ENCODE peak calls at places on chromosomes 12 and 14, in nine cellular contexts. B, L, X, H, F, C, N, J and W are unnamed samples.

GRCh38 chr14:90681889-90682429 is 134.3 kb downstream of the TTC7B start:
- DNase-seq in B (no peak), L (no peak), X (no peak), H (no peak), F (no peak), C (no peak), N (no peak), J (no peak), W (no peak)

GRCh38 chr12:48145981-48146380 is 11.3 kb downstream of the ASB8 start:
- DNase-seq in B (no peak), L (no peak), X (no peak), H (no peak), F (no peak), C (no peak), N (no peak), J (no peak), W (no peak)

GRCh38 chr14:34368971-34369665 is 92.9 kb downstream of the SPTSSA start:
- DNase-seq in B (no peak), L (no peak), X (no peak), H (no peak), F (no peak), C (no peak), N (no peak), J (no peak), W (no peak)

GRCh38 chr12:15276088-15276698 is 46.1 kb upstream of the PTPRO start:
- DNase-seq in B (no peak), L (peak), X (no peak), H (no peak), F (no peak), C (no peak), N (no peak), J (peak), W (peak)

GRCh38 chr12:75853621-75854020 is 178.0 kb downstream of the PHLDA1 start:
- DNase-seq in B (no peak), L (no peak), X (no peak), H (no peak), F (no peak), C (no peak), N (no peak), J (no peak), W (peak)

GRCh38 chr14:75634848-75635247 is 25.8 kb downstream of the ERG28 start:
- DNase-seq in B (no peak), L (no peak), X (no peak), H (no peak), F (no peak), C (no peak), N (no peak), J (no peak), W (no peak)

GRCh38 chr14:76936483-76936882 is 92.0 kb downstream of the IRF2BPL start:
- DNase-seq in B (no peak), L (no peak), X (no peak), H (no peak), F (no peak), C (no peak), N (no peak), J (peak), W (peak)

GRCh38 chr14:84128025-84128424 is 1401.9 kb upstream of the FLRT2 start:
- DNase-seq in B (no peak), L (no peak), X (no peak), H (no peak), F (no peak), C (no peak), N (no peak), J (no peak), W (no peak)

GRCh38 chr12:6211421-6211869 is 11.2 kb downstream of the CD9 start:
- DNase-seq in B (no peak), L (no peak), X (no peak), H (no peak), F (no peak), C (no peak), N (no peak), J (no peak), W (peak)

GRCh38 chr12:57737467-57738141 is 938 bp downstream of the AGAP2 start:
- DNase-seq in B (no peak), L (peak), X (no peak), H (no peak), F (no peak), C (no peak), N (no peak), J (no peak), W (no peak)

GRCh38 chr12:132925597-132926416 is 30.3 kb downstream of the ZNF605 start:
- DNase-seq in B (no peak), L (no peak), X (no peak), H (no peak), F (no peak), C (no peak), N (no peak), J (peak), W (peak)

GRCh38 chr12:119036878-119037493 is 55.6 kb downstream of the SRRM4 start:
- DNase-seq in B (no peak), L (peak), X (no peak), H (no peak), F (no peak), C (peak), N (no peak), J (peak), W (no peak)

GRCh38 chr12:2411586-2412304 is 359.0 kb downstream of the CACNA1C start:
- DNase-seq in B (no peak), L (no peak), X (no peak), H (peak), F (peak), C (no peak), N (no peak), J (no peak), W (no peak)

DNA sequence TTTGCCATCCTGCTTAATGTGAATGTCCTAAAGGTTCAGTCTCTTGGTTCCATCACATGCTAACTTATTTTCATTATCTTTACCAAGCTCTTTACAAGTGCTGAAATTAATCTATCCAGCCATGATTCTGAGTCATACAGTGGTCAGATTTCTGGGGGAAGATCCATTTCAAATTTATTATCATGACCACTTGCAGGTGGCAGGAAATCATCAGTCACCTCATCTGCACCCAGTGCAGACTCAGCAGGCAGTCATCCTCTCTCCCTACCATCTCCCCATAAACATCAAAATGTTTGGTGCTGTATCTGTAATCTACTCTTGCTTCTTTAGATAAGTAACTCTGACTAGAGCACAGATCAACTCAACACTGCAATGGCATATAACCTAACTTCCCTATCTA is 23.5 kb downstream of the ATG14 start:
- DNase-seq in B (no peak), L (no peak), X (no peak), H (no peak), F (no peak), C (no peak), N (no peak), J (peak), W (no peak)
- H3K4me3 ChIP-seq in B (no peak), L (no peak), X (no peak), H (no peak), F (no peak), C (no peak), N (no peak), J (no peak), W (no peak)

DNA sequence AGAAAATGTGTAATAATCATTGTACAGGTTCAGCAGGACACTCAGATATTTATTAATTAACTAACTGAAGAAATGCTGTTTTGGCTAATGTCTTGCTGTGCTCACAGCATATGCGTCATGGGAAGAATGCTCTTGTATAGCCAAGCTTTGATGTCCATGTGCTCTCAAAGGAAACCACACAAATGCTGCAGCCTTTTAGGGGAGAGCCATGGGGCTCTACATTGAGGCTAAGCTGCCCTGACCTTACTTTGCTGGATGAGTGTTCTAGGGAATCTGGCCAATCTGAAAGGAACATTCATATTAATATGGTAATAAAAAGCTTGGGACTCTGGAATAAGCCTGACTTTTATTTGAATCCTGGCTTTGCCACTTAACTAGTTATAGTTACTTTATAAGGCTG is 9.5 kb upstream of the CRADD start:
- DNase-seq in B (no peak), L (no peak), X (no peak), H (no peak), F (no peak), C (no peak), N (no peak), J (no peak), W (peak)
- TF ChIP-seq CTCF in B (no peak), L (no peak), X (no peak), H (no peak), F (no peak), C (no peak), N (no peak), J (no peak), W (no peak)

GRCh38 chr14:95200404-95200803 is 43.1 kb upstream of the DICER1 start:
- DNase-seq in B (no peak), L (peak), X (no peak), H (no peak), F (peak), C (no peak), N (no peak), J (no peak), W (no peak)
- H3K4me3 ChIP-seq in B (no peak), L (no peak), X (no peak), H (no peak), F (no peak), C (no peak), N (no peak), J (no peak), W (no peak)

DNA sequence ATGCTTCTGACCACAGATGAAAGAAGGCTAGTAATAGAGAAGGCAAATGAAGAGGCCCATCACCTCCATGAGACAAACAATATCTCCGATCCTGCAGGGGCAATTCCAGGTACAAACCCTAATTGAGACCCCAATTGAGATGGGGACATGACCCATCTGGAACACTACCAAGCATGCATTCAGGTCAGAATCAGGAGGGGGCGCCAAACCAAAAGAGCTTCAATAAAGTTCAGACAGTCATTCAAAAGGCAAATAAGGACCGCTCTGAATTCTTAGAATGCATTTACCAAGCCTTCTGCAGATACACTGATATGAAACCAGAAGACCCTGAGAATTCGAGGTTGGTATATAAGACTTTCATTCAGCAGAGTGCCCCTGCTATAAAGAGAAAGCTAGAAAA is 10.2 kb upstream of the EDDM3B start:
- DNase-seq in B (no peak), L (peak), X (no peak), H (no peak), F (no peak), C (peak), N (peak), J (no peak), W (no peak)
- TF ChIP-seq CTCF in B (peak), L (peak), X (no peak), H (peak), F (peak), C (peak), N (no peak), J (no peak), W (no peak)

DNA sequence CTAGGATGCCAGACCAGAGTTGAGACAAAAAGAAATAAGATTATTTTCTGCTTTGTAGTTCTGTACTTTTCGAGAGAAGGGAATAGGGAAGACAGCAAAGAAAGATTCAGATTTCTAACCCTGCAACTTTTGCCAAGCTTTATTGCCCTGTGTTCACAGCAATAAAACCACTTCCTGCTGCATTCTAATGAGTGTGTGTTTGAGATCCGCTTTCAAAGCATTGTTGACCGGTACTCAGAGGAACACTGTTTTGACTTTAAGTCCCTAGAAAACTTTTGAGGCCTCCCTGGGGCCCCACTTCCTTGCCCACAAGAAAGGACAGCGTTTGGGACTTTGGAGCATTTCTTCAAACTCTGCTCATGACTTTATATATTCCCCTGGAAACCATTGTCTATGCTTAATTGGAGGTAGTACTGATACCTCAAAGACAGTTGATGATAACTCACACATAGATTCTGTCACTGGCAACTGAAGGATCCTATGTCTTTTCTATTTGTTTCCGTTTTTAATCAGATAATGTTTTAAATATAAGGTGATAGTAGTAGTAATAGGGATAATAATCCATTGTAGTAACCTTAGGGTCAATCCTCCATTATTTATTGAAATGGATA is 1.3 kb downstream of the RNASE6 start:
- DNase-seq in B (no peak), L (no peak), X (no peak), H (no peak), F (no peak), C (no peak), N (no peak), J (no peak), W (no peak)
- H3K4me3 ChIP-seq in B (peak), L (no peak), X (peak), H (no peak), F (peak), C (no peak), N (peak), J (no peak), W (no peak)

GRCh38 chr12:52157566-52158150 is 34.2 kb downstream of the KRT80 start:
- DNase-seq in B (no peak), L (no peak), X (no peak), H (no peak), F (no peak), C (no peak), N (no peak), J (no peak), W (no peak)
- TF ChIP-seq CTCF in B (no peak), L (no peak), X (no peak), H (no peak), F (no peak), C (no peak), N (no peak), J (no peak), W (no peak)

GRCh38 chr12:49548481-49548821 is 9.6 kb downstream of the KCNH3 start:
- DNase-seq in B (no peak), L (no peak), X (no peak), H (peak), F (peak), C (no peak), N (no peak), J (no peak), W (no peak)

GRCh38 chr12:49552014-49552413 is 13.2 kb downstream of the KCNH3 start:
- DNase-seq in B (no peak), L (peak), X (no peak), H (peak), F (no peak), C (peak), N (no peak), J (no peak), W (no peak)

GRCh38 chr12:49550853-49551252 is 12.0 kb downstream of the KCNH3 start:
- DNase-seq in B (no peak), L (peak), X (no peak), H (no peak), F (no peak), C (no peak), N (no peak), J (no peak), W (no peak)

GRCh38 chr12:49548822-49549648 is 10.2 kb downstream of the KCNH3 start:
- DNase-seq in B (no peak), L (no peak), X (no peak), H (peak), F (peak), C (no peak), N (peak), J (peak), W (no peak)

GRCh38 chr12:49549735-49550710 is 11.2 kb downstream of the KCNH3 start:
- DNase-seq in B (no peak), L (no peak), X (no peak), H (no peak), F (peak), C (no peak), N (no peak), J (no peak), W (no peak)
- H3K4me3 ChIP-seq in B (no peak), L (no peak), X (no peak), H (peak), F (no peak), C (peak), N (peak), J (no peak), W (no peak)

GRCh38 chr12:38053655-38054464 is 262.7 kb upstream of the ALG10B start:
- DNase-seq in B (no peak), L (peak), X (no peak), H (no peak), F (peak), C (no peak), N (no peak), J (no peak), W (no peak)
- TF ChIP-seq CTCF in B (no peak), L (peak), X (no peak), H (no peak), F (peak), C (no peak), N (no peak), J (no peak), W (no peak)